ENCODE peak calls at places on chromosomes 5 and 9, in four cellular contexts. N, S, J and Q are unnamed samples.

GRCh38 chr5:33994845-33995244 is 10.4 kb upstream of the SLC45A2 start:
- ATAC-seq in S (no peak), J (no peak), N (peak; percentile 68), Q (peak; percentile 47)

GRCh38 chr5:100797863-100798262 is 105.2 kb downstream of the ST8SIA4 start:
- ATAC-seq in N (no peak), S (no peak), J (no peak), Q (peak; percentile 77)

GRCh38 chr5:36751881-36752280 is 124.7 kb upstream of the NIPBL start:
- ATAC-seq in S (no peak), N (peak; percentile 78), J (no peak), Q (no peak)

GRCh38 chr5:124232517-124232916 is 513.9 kb downstream of the ZNF608 start:
- ATAC-seq in S (no peak), J (no peak), N (no peak), Q (no peak)

GRCh38 chr9:134922066-134922931 is 4.6 kb upstream of the FCN1 start:
- ATAC-seq in S (peak; percentile 65), N (no peak), J (no peak), Q (no peak)

GRCh38 chr9:128159073-128159783 is 837 bp upstream of the BBLN start:
- ATAC-seq in S (peak; percentile 20), J (peak; percentile 34), N (peak; percentile 54), Q (no peak)

GRCh38 chr5:163318707-163319106 is 118.7 kb upstream of the CCNG1 start:
- ATAC-seq in J (no peak), N (no peak), S (no peak), Q (no peak)

GRCh38 chr5:137313526-137314175 is 185.5 kb downstream of the SPOCK1 start:
- ATAC-seq in S (no peak), N (no peak), J (no peak), Q (no peak)

GRCh38 chr9:89038354-89039091 is 47.3 kb downstream of the S1PR3 start:
- ATAC-seq in N (no peak), J (no peak), S (peak; percentile 66), Q (no peak)

GRCh38 chr9:135774794-135775525 is 73.0 kb downstream of the KCNT1 start:
- ATAC-seq in N (no peak), J (no peak), S (no peak), Q (no peak)

GRCh38 chr9:87793292-87793691 is 67.4 kb downstream of the CTSL start:
- ATAC-seq in N (peak; percentile 92), S (peak; percentile 69), J (peak; percentile 64), Q (no peak)

GRCh38 chr9:112065781-112066606 is 109.1 kb downstream of the SUSD1 start:
- ATAC-seq in S (peak; percentile 87), J (peak; percentile 22), N (no peak), Q (peak; percentile 82)

GRCh38 chr9:81621111-81621510 is 68.2 kb downstream of the TLE1 start:
- ATAC-seq in J (no peak), S (no peak), N (no peak), Q (no peak)